ENCODE peak calls at places on chromosomes 1 and 21, in ten cellular contexts. V, D, I, B, W, F, E, M, N and Z are unnamed samples.

GRCh38 chr1:7366286-7366954 is 404.7 kb upstream of the VAMP3 start:
- DNase-seq in B (no peak), N (no peak), W (no peak), E (no peak), V (no peak), F (no peak), D (no peak), M (no peak), I (no peak), Z (no peak)

GRCh38 chr1:16145030-16145987 is 10.6 kb downstream of the EPHA2 start:
- DNase-seq in V (no peak), F (peak), M (peak), N (peak), E (no peak), I (peak), W (peak), B (peak), D (peak), Z (no peak)

GRCh38 chr1:42966688-42967609 is 8.3 kb upstream of the SLC2A1 start:
- DNase-seq in E (no peak), N (peak), I (no peak), B (peak), M (peak), F (peak), V (no peak), W (peak), D (peak), Z (peak)

GRCh38 chr1:167704767-167705166 is 17.0 kb upstream of the MPZL1 start:
- DNase-seq in F (no peak), E (no peak), W (no peak), M (no peak), D (no peak), N (no peak), B (no peak), I (no peak), V (no peak), Z (no peak)

GRCh38 chr1:56291374-56291841 is 288.0 kb downstream of the PLPP3 start:
- DNase-seq in D (no peak), N (no peak), M (no peak), I (peak), F (no peak), V (no peak), E (no peak), B (no peak), W (no peak), Z (no peak)

GRCh38 chr1:47432071-47433036 is 5.5 kb upstream of the FOXD2 start:
- DNase-seq in M (peak), I (peak), E (peak), D (peak), N (peak), V (no peak), F (no peak), W (peak), B (peak), Z (peak)

GRCh38 chr1:204227996-204228785 is 14.4 kb upstream of the GOLT1A start:
- DNase-seq in D (no peak), I (no peak), M (no peak), F (no peak), V (no peak), W (no peak), E (no peak), N (no peak), B (no peak), Z (no peak)

GRCh38 chr1:197672347-197672746 is 102.9 kb downstream of the DENND1B start:
- DNase-seq in E (no peak), W (no peak), N (no peak), D (no peak), F (no peak), V (no peak), M (no peak), B (no peak), I (no peak), Z (no peak)

GRCh38 chr1:201693887-201694614 is 134.9 kb upstream of the IPO9 start:
- DNase-seq in I (no peak), V (no peak), E (no peak), F (no peak), M (no peak), N (no peak), W (no peak), D (no peak), B (no peak), Z (no peak)

GRCh38 chr1:3482590-3482899 is 28.1 kb downstream of the ARHGEF16 start:
- DNase-seq in V (peak), D (no peak), M (peak), E (no peak), B (no peak), F (no peak), I (no peak), N (peak), W (no peak), Z (no peak)

GRCh38 chr1:110686188-110686587 is 11.4 kb upstream of the KCNA3 start:
- DNase-seq in F (no peak), B (no peak), N (no peak), D (no peak), M (no peak), W (peak), I (no peak), E (no peak), V (no peak), Z (no peak)

GRCh38 chr1:152646656-152647055 is 16.5 kb upstream of the LCE2D start:
- DNase-seq in E (no peak), B (no peak), D (no peak), N (no peak), V (no peak), F (no peak), I (no peak), M (no peak), W (no peak), Z (no peak)

DNA sequence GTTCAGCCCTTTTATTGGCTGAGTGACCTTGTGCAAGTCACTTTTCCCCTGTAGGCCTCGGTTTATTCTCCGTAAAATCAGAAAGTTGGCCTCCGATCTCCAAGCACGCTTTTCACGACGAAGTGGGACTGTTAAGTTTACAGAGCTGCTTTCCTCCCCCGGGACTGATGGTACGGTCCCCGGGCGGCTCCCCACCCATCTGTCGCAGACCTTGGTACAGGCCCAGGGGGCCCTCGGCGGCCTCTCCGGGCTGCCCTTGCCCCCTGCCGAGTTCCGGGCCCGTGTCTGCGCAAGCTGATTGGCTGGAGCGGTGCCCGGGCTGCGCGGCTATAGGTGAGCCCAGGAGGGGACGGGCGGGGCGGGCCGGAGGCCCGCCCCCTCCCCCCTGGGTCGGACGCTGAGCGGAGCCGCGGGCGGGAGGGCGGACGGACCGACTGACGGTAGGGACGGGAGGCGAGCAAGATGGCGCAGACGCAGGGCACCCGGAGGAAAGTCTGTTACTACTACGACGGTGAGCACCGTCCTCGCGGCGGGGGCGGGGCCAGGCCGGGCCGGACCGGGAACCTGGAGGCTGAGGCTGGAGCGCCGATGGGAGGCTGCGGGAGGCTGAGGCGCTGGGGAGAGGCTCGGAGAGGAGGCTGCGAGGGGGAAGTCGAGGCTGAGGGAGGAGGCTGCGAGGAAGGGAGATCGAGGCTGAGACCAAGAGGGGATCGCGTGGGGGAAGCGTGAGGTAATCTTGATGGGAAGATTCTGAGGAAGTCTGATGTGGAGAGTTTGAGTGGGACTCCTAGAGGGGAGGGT is at the start of gene HDAC1:
- DNase-seq in M (peak), I (peak), D (peak), B (peak), V (peak), W (peak), E (peak), N (peak), F (peak), Z (peak)
- TF ChIP-seq POLR2A in M (peak), I (peak), D (peak), B (no peak), V (peak), W (peak), E (peak), N (peak), F (peak), Z (peak)

GRCh38 chr1:151457911-151458882 is 1.1 kb downstream of the POGZ start:
- DNase-seq in W (peak), D (peak), F (peak), I (peak), V (peak), B (peak), E (peak), N (peak), M (peak), Z (peak)
- TF ChIP-seq POLR2A in W (peak), D (peak), F (peak), I (peak), V (no peak), B (peak), E (peak), N (peak), M (peak), Z (no peak)

DNA sequence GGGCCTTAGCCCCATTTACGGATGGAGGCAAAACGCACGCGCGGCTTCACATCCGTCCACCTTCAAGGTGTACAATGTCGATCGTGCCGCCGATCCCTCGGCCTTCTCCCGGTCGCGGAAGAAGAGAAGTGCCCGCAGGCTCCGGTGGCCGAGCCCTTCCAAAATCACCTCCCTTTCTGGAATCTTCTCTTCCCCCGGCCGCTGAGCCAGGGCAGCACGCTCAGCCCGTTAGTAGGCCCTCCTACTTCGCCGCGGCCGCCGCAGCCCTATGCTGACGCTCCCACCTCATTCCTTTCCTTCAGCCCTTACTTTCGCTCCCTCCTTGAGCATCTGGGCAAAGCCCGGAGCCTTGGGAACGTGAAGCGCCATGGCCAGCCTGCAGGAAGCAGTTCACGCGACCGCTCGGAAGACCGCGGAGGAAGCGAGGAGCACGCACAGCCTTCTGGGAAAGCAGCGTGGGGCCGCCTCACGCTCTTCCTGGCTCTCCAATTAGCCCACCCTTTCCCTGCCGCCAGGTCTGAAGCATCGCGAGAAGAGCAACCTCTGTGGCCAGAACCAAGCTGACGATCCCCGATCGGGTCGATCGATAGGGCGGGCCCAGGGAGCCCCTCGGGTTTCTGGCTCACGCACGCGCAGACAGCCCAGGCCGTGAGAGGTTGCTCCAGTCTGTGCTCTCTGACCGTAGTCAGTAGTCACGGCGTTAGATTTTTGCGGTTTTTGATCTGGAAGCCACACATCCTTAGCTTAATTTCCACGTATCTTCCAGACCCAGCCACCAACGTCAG is at the start of gene CCT8:
- DNase-seq in B (peak), I (peak), D (peak), W (peak), M (peak), F (peak), V (peak), E (peak), N (peak), Z (peak)
- TF ChIP-seq POLR2A in B (peak), I (peak), D (peak), W (peak), M (peak), F (peak), V (peak), E (peak), N (peak), Z (peak)

DNA sequence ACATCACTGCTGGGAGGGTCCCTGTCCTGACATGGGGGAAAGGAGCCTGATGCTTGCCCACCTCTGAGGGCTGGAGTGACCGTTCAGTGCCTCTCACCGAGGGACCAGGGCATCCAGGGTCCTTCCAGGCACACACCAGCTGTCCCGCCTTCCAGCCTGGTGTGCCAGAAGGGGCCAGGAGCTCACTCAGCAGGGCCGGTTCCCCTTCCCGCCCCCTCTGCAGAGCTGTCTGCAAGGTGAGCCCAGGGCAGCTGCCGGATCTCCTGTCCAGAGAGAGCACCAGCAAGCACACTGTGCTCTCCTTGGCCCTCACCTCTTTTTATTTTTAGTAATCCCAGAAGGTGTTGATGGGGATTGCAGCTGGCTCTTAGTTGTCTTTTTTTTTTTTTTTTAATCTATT is 16.9 kb downstream of the H6PD start:
- DNase-seq in E (no peak), B (no peak), W (no peak), N (no peak), F (no peak), V (no peak), M (no peak), D (no peak), I (no peak), Z (no peak)
- TF ChIP-seq POLR2A in E (no peak), B (no peak), W (no peak), N (no peak), F (no peak), V (no peak), M (no peak), D (no peak), I (no peak), Z (no peak)

GRCh38 chr1:212283741-212284140 is 1.5 kb upstream of the PPP2R5A start:
- DNase-seq in W (no peak), D (no peak), B (no peak), I (no peak), F (no peak), N (no peak), V (no peak), E (no peak), M (no peak), Z (no peak)

GRCh38 chr1:212285685-212286436 is 651 bp downstream of the PPP2R5A start:
- DNase-seq in F (peak), V (peak), M (peak), E (no peak), D (peak), B (peak), W (peak), N (peak), I (peak), Z (peak)

GRCh38 chr1:212286437-212287131 is 1.4 kb downstream of the PPP2R5A start:
- DNase-seq in W (no peak), F (peak), M (no peak), N (peak), B (peak), D (no peak), E (no peak), I (no peak), V (no peak), Z (no peak)

GRCh38 chr1:212284744-212285684 is at the start of gene PPP2R5A:
- DNase-seq in W (peak), I (peak), V (peak), M (peak), E (peak), D (peak), N (peak), B (peak), F (peak), Z (peak)

DNA sequence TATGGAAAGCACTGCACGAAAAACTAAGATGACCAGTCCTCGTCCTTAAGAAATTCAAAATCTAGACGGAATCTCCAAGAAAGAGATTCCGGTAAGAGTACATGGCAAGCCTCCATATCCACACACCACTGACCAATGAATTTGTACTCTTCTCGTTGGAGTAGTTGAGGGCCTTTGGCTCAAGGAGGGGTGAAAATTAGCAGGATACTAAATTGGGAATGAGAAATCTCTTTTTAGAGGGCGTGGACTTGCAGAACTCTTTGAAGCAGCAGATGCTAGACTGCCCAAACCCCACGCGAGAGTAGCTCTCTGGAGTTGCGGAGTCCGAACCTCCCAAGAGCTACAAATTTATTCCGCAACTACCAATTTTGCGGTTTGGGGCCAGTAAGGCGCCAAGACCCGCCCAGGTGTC is 872 bp upstream of the PPP2R5A start:
- DNase-seq in I (no peak), B (peak), W (no peak), D (no peak), N (no peak), F (no peak), M (no peak), V (no peak), E (no peak), Z (no peak)
- TF ChIP-seq POLR2A in I (no peak), B (no peak), W (no peak), D (no peak), N (no peak), F (no peak), M (no peak), V (no peak), E (no peak), Z (no peak)

GRCh38 chr21:37527103-37527502 is 160.5 kb downstream of the DYRK1A start:
- DNase-seq in I (no peak), B (no peak), V (no peak), D (no peak), F (no peak), W (no peak), E (no peak), N (no peak), M (no peak), Z (no peak)
- TF ChIP-seq POLR2A in I (no peak), B (no peak), V (peak), D (no peak), F (no peak), W (no peak), E (no peak), N (no peak), M (no peak), Z (no peak)

GRCh38 chr1:226939439-226940028 is 560 bp upstream of the COQ8A start:
- DNase-seq in D (peak), N (peak), B (no peak), V (peak), W (peak), F (peak), I (peak), M (peak), E (no peak), Z (peak)
- TF ChIP-seq POLR2A in D (peak), N (peak), B (peak), V (peak), W (peak), F (peak), I (peak), M (peak), E (peak), Z (peak)

GRCh38 chr1:234774971-234775370 is 165.0 kb upstream of the IRF2BP2 start:
- DNase-seq in W (no peak), V (no peak), B (no peak), F (no peak), N (no peak), I (no peak), D (no peak), E (no peak), M (no peak), Z (no peak)

GRCh38 chr1:234776256-234776874 is 166.4 kb upstream of the IRF2BP2 start:
- DNase-seq in E (no peak), B (no peak), F (no peak), D (no peak), M (no peak), V (no peak), N (peak), W (no peak), I (no peak), Z (no peak)

GRCh38 chr1:234776875-234777849 is 167.2 kb upstream of the IRF2BP2 start:
- DNase-seq in F (no peak), B (no peak), N (peak), E (no peak), I (no peak), W (no peak), V (no peak), D (no peak), M (no peak), Z (peak)

GRCh38 chr1:234773936-234774677 is 164.1 kb upstream of the IRF2BP2 start:
- DNase-seq in I (no peak), V (no peak), F (no peak), N (no peak), W (no peak), D (no peak), E (no peak), B (no peak), M (no peak), Z (no peak)

DNA sequence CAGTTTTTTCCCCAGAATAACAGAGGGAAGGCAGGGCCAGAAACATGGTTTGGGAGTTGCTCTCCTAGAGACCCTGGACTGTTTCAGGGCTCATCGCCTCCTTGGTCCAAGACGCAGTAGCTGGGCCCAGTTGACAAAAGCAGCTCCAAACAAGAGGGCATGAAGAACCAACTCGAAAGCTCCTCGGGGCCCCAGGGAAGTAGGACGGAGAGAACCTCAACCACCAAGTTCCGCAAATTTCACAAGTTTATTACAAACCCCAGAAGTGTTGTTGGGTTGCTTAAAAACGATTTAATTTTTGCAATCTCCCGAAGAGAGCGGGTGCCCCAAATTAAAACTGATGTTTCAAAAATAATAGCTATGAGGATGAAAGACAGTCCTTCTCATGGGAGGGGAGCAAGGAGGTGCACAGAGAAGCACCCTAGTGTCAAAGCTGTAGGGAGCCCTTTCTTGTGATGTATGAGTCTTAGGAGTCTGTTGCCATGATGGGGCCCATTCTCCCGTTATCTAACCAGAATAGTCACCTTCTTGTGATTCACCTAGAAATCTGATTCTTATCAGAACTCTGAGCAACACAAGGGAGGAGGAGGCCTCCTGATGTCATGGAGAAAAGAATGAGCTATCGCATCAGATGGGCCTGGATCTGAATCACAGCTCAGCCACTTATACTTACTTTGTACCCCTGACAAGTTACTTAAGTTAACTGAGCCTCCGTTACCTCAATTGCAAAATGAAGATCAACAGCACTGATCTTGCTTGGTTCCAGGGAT is 165.7 kb upstream of the IRF2BP2 start:
- DNase-seq in M (no peak), E (no peak), B (no peak), F (no peak), W (no peak), D (no peak), I (no peak), N (no peak), V (no peak), Z (no peak)
- TF ChIP-seq POLR2A in M (no peak), E (no peak), B (no peak), F (no peak), W (no peak), D (no peak), I (no peak), N (no peak), V (no peak), Z (no peak)